ENCODE peak calls at places on chromosomes 12 and 14, in ten cellular contexts. T is transverse colon; X is ascending aorta; R is IMR-90; Z is naive thymus-derived CD4-positive, alpha-beta T cell; K is sigmoid colon; U is neural progenitor cell; F is SK-N-SH; H is prostate gland; M is left ventricle myocardium inferior. G is an unnamed sample.

GRCh38 chr12:31890295-31891285 is 68.6 kb upstream of the RESF1 start:
- DNase-seq in T (no peak), X (no peak), R (no peak), Z (peak), K (no peak), U (no peak), F (no peak), H (no peak), M (no peak), G (no peak)

GRCh38 chr14:59728294-59728693 is 142.3 kb downstream of the RTN1 start:
- DNase-seq in T (no peak), X (no peak), R (no peak), Z (no peak), K (no peak), U (peak), F (peak), H (no peak), M (no peak), G (no peak)

GRCh38 chr14:33714527-33715222 is 236.2 kb downstream of the EGLN3 start:
- DNase-seq in T (no peak), X (no peak), R (no peak), Z (no peak), K (no peak), U (no peak), F (peak), H (no peak), M (no peak), G (no peak)

GRCh38 chr14:96747006-96747405 is 50.2 kb upstream of the VRK1 start:
- DNase-seq in T (no peak), X (no peak), R (no peak), Z (no peak), K (peak), U (no peak), F (no peak), H (no peak), M (no peak), G (no peak)

GRCh38 chr12:5522358-5523335 is 90.7 kb downstream of the NTF3 start:
- DNase-seq in T (no peak), X (no peak), R (no peak), Z (no peak), K (no peak), U (no peak), F (no peak), H (no peak), M (no peak), G (no peak)

GRCh38 chr14:21097616-21098133 is 780 bp downstream of the ZNF219 start:
- DNase-seq in T (peak), X (no peak), R (no peak), Z (no peak), K (no peak), U (peak), F (no peak), H (no peak), M (no peak), G (no peak)

GRCh38 chr14:70919774-70920173 is 12.5 kb downstream of the PCNX1 start:
- DNase-seq in T (no peak), X (no peak), R (peak), Z (no peak), K (no peak), U (no peak), F (no peak), H (no peak), M (no peak), G (no peak)

GRCh38 chr12:118358607-118359540 is 13.8 kb downstream of the TAOK3 start:
- DNase-seq in T (no peak), X (no peak), R (no peak), Z (no peak), K (no peak), U (no peak), F (no peak), H (no peak), M (no peak), G (no peak)

GRCh38 chr12:13222076-13222475 is 25.6 kb downstream of the EMP1 start:
- DNase-seq in T (peak), X (no peak), R (no peak), Z (no peak), K (no peak), U (no peak), F (no peak), H (no peak), M (no peak), G (no peak)

GRCh38 chr14:91708795-91709194 is 23.1 kb downstream of the CATSPERB start:
- DNase-seq in T (peak), X (no peak), R (no peak), Z (no peak), K (no peak), U (no peak), F (no peak), H (no peak), M (no peak), G (no peak)

GRCh38 chr14:69682607-69683263 is 71.3 kb downstream of the SUSD6 start:
- DNase-seq in T (no peak), X (no peak), R (no peak), Z (no peak), K (no peak), U (no peak), F (no peak), H (peak), M (no peak), G (no peak)

GRCh38 chr12:43425361-43425760 is 126.6 kb downstream of the ADAMTS20 start:
- DNase-seq in T (no peak), X (no peak), R (no peak), Z (no peak), K (no peak), U (no peak), F (no peak), H (no peak), M (no peak), G (no peak)

GRCh38 chr12:131682511-131682895 is 28.4 kb upstream of the SFSWAP start:
- DNase-seq in T (no peak), X (no peak), R (no peak), Z (no peak), K (no peak), U (no peak), F (no peak), H (no peak), M (no peak), G (no peak)

GRCh38 chr14:33207467-33208015 is 268.9 kb downstream of the NPAS3 start:
- DNase-seq in T (no peak), X (no peak), R (no peak), Z (no peak), K (no peak), U (no peak), F (no peak), H (no peak), M (no peak), G (no peak)

GRCh38 chr12:105804591-105805265 is 334.0 kb downstream of the NUAK1 start:
- DNase-seq in T (no peak), X (no peak), R (no peak), Z (no peak), K (no peak), U (no peak), F (no peak), H (no peak), M (no peak), G (no peak)

GRCh38 chr14:93712079-93712837 is 76.0 kb downstream of the PRIMA1 start:
- DNase-seq in T (no peak), X (no peak), R (no peak), Z (no peak), K (peak), U (no peak), F (peak), H (no peak), M (no peak), G (no peak)

GRCh38 chr12:104656921-104657320 is 200.2 kb downstream of the CHST11 start:
- DNase-seq in T (no peak), X (no peak), R (peak), Z (no peak), K (no peak), U (no peak), F (no peak), H (no peak), M (no peak), G (peak)

GRCh38 chr12:41055875-41056577 is 132.1 kb upstream of the PDZRN4 start:
- DNase-seq in T (no peak), X (no peak), R (peak), Z (no peak), K (no peak), U (no peak), F (no peak), H (no peak), M (no peak), G (no peak)

GRCh38 chr14:68664225-68664681 is 128.6 kb downstream of the ZFP36L1 start:
- DNase-seq in T (no peak), X (no peak), R (peak), Z (no peak), K (no peak), U (no peak), F (no peak), H (no peak), M (no peak), G (no peak)

GRCh38 chr14:68663385-68664076 is 129.3 kb downstream of the ZFP36L1 start:
- DNase-seq in T (no peak), X (no peak), R (peak), Z (no peak), K (peak), U (no peak), F (no peak), H (no peak), M (no peak), G (no peak)

GRCh38 chr14:68661226-68662225 is 131.3 kb downstream of the ZFP36L1 start:
- DNase-seq in T (no peak), X (no peak), R (no peak), Z (no peak), K (peak), U (no peak), F (no peak), H (no peak), M (no peak), G (no peak)

GRCh38 chr14:68660495-68660894 is 132.4 kb downstream of the ZFP36L1 start:
- DNase-seq in T (no peak), X (no peak), R (no peak), Z (no peak), K (peak), U (no peak), F (no peak), H (no peak), M (no peak), G (no peak)

GRCh38 chr14:68662395-68662794 is 130.5 kb downstream of the ZFP36L1 start:
- DNase-seq in T (no peak), X (no peak), R (peak), Z (no peak), K (no peak), U (no peak), F (no peak), H (no peak), M (no peak), G (no peak)
- H3K27ac ChIP-seq in T (peak), X (no peak), R (no peak), Z (no peak), K (peak), U (no peak), F (no peak), H (no peak), M (no peak), G (no peak)

GRCh38 chr12:26122681-26123481 is 2.0 kb downstream of the BHLHE41 start:
- DNase-seq in T (peak), X (peak), R (peak), Z (no peak), K (peak), U (peak), F (peak), H (peak), M (peak), G (peak)
- H3K4me3 ChIP-seq in T (peak), X (peak), R (peak), Z (peak), K (peak), U (peak), F (peak), H (peak), M (peak), G (peak)

GRCh38 chr14:40684328-40684727 is 922.3 kb upstream of the LRFN5 start:
- DNase-seq in T (no peak), X (no peak), R (no peak), Z (no peak), K (no peak), U (no peak), F (no peak), H (no peak), M (no peak), G (no peak)
- H3K27ac ChIP-seq in T (no peak), X (no peak), R (no peak), Z (no peak), K (no peak), U (no peak), F (no peak), H (no peak), M (no peak), G (no peak)

GRCh38 chr14:77201696-77202095 is 20.1 kb downstream of the TMEM63C start:
- DNase-seq in T (no peak), X (no peak), R (no peak), Z (no peak), K (no peak), U (no peak), F (no peak), H (no peak), M (no peak), G (no peak)

GRCh38 chr14:77204457-77204796 is 22.8 kb downstream of the TMEM63C start:
- DNase-seq in T (no peak), X (no peak), R (no peak), Z (no peak), K (no peak), U (no peak), F (no peak), H (peak), M (no peak), G (no peak)

GRCh38 chr14:77204907-77205306 is 23.3 kb downstream of the TMEM63C start:
- DNase-seq in T (no peak), X (no peak), R (no peak), Z (no peak), K (no peak), U (no peak), F (no peak), H (no peak), M (no peak), G (no peak)

GRCh38 chr14:77205566-77205965 is 24.0 kb downstream of the TMEM63C start:
- DNase-seq in T (no peak), X (no peak), R (no peak), Z (no peak), K (no peak), U (no peak), F (no peak), H (no peak), M (no peak), G (no peak)

DNA sequence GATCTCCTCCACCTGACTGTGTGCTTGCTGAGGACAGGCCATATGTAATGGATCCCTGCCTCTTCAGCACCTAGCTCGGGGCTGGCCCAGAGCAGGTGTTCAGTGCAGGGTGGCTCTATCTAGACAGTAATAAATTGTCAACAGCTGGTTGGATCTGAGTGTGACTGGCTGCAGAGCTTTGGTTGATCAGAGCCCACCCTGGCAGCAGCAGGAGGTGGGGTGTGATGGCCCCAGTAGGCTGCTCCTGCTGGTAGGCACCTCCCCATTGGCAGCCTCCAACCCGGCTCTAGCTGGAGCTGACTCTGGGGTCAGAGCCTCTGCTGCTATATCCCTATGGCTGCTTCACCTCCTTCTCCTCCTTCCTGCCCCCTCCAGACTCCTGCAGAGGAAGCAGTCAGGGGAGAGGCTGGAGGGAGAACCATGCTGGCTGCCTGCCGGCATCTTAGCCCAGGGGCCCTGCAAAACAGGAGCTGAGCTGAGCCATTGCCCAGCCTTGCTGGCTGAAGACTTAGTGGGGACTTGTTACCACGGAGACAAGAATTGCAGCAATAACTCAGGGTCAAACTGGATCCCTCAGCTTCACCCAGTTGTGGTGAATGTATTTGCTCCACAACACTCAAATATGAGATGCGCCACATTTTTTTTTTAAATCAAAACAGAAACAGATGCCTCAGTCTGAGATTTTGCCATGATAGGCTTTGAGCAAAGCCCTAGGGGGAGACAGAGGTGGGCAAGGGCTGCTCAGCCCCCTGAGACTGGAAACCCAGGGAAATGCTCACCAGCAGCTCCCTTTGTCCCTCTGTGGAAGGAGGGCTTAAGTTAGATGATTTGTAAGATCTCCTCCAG is 22.2 kb downstream of the TMEM63C start:
- DNase-seq in T (no peak), X (no peak), R (no peak), Z (no peak), K (no peak), U (peak), F (peak), H (no peak), M (no peak), G (no peak)
- H3K4me3 ChIP-seq in T (no peak), X (no peak), R (no peak), Z (no peak), K (no peak), U (no peak), F (no peak), H (no peak), M (no peak), G (no peak)

DNA sequence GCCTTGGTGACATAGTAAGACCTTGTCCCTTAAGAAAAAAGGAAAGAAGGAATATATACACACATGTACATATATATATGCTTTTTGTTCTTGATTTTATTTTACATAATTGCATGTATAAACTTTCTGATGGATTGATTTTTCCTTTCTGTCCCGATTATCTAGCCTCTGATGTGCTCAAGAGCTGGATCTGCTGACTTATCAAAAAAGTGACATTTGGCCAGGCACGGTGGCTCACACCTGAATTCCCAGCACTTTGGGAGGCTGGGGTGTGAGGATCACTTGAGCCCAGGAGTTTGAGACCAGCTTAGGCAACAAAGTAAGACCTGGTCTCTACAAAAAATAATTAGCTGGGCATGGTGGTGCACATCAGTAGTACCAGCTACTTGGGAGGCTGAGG is 12.0 kb downstream of the SNRNP35 start:
- DNase-seq in T (no peak), X (no peak), R (no peak), Z (no peak), K (no peak), U (no peak), F (no peak), H (no peak), M (no peak), G (no peak)
- H3K27ac ChIP-seq in T (no peak), X (no peak), R (no peak), Z (no peak), K (no peak), U (no peak), F (no peak), H (no peak), M (peak), G (no peak)

G was measured in gastrocnemius medialis.